ENCODE peak calls at places on chromosome 17, in eight cellular contexts. X, Z, H, J, E, G, L and C are unnamed samples.

GRCh38 chr17:41678907-41679739 is 9.6 kb upstream of the EIF1 start:
- DNase-seq in L (peak), J (no peak), E (peak), X (no peak), Z (no peak), H (peak), G (no peak), C (peak)

GRCh38 chr17:50064253-50064991 is 8.5 kb downstream of the ITGA3 start:
- DNase-seq in X (no peak), G (peak), J (peak), L (peak), H (peak), Z (peak), E (peak), C (peak)

GRCh38 chr17:27974045-27974436 is 68.4 kb upstream of the NLK start:
- DNase-seq in X (no peak), J (no peak), E (no peak), G (no peak), L (no peak), Z (no peak), H (no peak), C (no peak)

GRCh38 chr17:32256012-32256694 is 9.5 kb upstream of the RHBDL3 start:
- DNase-seq in G (no peak), E (no peak), H (no peak), X (no peak), Z (no peak), L (no peak), J (no peak), C (no peak)

GRCh38 chr17:15920758-15921239 is 24.1 kb upstream of the ADORA2B start:
- DNase-seq in H (peak), E (peak), G (no peak), J (peak), L (no peak), Z (peak), X (no peak), C (peak)

GRCh38 chr17:50608700-50609375 is 25.8 kb upstream of the ABCC3 start:
- DNase-seq in G (no peak), H (no peak), Z (peak), L (no peak), X (no peak), E (no peak), J (no peak), C (no peak)

GRCh38 chr17:29166507-29166887 is 13.7 kb downstream of the MYO18A start:
- DNase-seq in J (no peak), L (no peak), E (no peak), Z (no peak), G (no peak), X (no peak), H (no peak), C (no peak)

GRCh38 chr17:10063730-10064221 is 134.6 kb downstream of the GAS7 start:
- DNase-seq in E (peak), X (no peak), Z (no peak), J (no peak), G (no peak), L (no peak), H (no peak), C (no peak)

GRCh38 chr17:32827227-32827626 is 49.7 kb downstream of the MYO1D start:
- DNase-seq in E (no peak), L (no peak), H (no peak), G (no peak), J (no peak), Z (no peak), X (no peak), C (no peak)

GRCh38 chr17:1011760-1012735 is 15.1 kb downstream of the TIMM22 start:
- DNase-seq in L (no peak), J (no peak), H (no peak), Z (no peak), X (no peak), E (no peak), G (no peak), C (no peak)

GRCh38 chr17:71444011-71444574 is 676.7 kb upstream of the SOX9 start:
- DNase-seq in Z (no peak), E (no peak), G (no peak), X (no peak), J (no peak), H (no peak), L (no peak), C (no peak)

GRCh38 chr17:62663304-62663703 is 35.8 kb downstream of the MRC2 start:
- DNase-seq in J (no peak), E (no peak), G (no peak), Z (no peak), X (no peak), L (no peak), H (no peak), C (no peak)

GRCh38 chr17:34045990-34046389 is 209.1 kb upstream of the CCL2 start:
- DNase-seq in L (no peak), E (no peak), J (no peak), X (no peak), Z (no peak), G (no peak), H (no peak), C (no peak)

GRCh38 chr17:1783271-1783670 is 21.4 kb downstream of the SERPINF1 start:
- DNase-seq in Z (no peak), H (peak), L (no peak), E (no peak), X (no peak), J (no peak), G (no peak), C (peak)

GRCh38 chr17:40727447-40728231 is 24.1 kb upstream of the KRT24 start:
- DNase-seq in L (no peak), X (no peak), E (peak), G (no peak), J (no peak), H (peak), Z (no peak), C (peak)

GRCh38 chr17:3681565-3681964 is 13.0 kb downstream of the EMC6 start:
- DNase-seq in X (no peak), J (no peak), E (no peak), H (no peak), L (no peak), Z (no peak), G (no peak), C (no peak)

GRCh38 chr17:55763856-55764255 is 13.0 kb downstream of the PCTP start:
- DNase-seq in G (no peak), X (no peak), E (no peak), J (no peak), L (peak), H (no peak), Z (no peak), C (no peak)
- TF ChIP-seq CTCF in G (no peak), X (no peak), E (no peak), J (no peak), L (no peak), H (no peak), Z (no peak), C (no peak)

GRCh38 chr17:81711814-81712467 is at the start of gene SLC25A10:
- DNase-seq in X (peak), E (peak), G (peak), L (peak), J (peak), Z (peak), H (peak), C (peak)
- TF ChIP-seq CTCF in X (no peak), E (no peak), G (no peak), L (no peak), J (no peak), Z (no peak), H (no peak), C (no peak)

DNA sequence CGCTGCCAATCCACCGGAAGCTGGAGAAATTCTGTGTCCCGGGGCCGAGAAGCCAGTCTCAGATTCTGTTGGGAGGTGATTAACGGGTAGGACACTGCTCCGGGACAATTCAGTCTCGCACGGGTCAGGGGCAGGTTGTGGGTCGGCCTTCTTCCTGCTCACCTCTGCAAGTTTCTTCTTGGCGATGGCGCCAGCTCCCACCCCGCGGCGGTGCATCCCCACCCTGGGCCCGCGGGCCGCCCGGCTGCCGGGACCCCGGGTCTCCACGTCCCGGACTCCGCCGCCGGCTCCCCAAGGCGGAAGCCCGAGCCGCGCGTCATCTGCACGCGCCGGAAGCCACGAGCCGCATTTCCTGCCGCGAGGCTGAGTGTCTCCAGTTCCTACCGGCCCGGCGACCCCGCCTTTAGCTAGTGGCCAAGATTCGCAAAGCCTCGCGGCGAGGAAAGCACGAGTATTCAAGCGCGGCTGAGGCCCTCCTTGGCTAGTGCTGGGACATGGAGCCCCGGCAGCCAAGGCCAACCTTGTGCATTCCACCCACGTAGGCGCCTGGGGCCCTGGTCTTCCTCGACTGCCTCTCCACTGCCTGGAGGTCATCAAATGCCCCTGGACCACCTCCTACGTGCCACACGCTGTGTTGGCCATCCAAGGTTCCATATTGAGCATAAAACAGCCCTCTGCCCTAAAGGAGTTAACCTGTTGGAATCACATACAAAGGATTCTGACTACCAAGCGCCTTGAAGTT is at the start of gene SNF8:
- DNase-seq in G (peak), L (peak), J (peak), H (peak), X (peak), E (peak), Z (peak), C (peak)
- TF ChIP-seq CTCF in G (no peak), L (no peak), J (no peak), H (no peak), X (no peak), E (no peak), Z (no peak), C (no peak)

DNA sequence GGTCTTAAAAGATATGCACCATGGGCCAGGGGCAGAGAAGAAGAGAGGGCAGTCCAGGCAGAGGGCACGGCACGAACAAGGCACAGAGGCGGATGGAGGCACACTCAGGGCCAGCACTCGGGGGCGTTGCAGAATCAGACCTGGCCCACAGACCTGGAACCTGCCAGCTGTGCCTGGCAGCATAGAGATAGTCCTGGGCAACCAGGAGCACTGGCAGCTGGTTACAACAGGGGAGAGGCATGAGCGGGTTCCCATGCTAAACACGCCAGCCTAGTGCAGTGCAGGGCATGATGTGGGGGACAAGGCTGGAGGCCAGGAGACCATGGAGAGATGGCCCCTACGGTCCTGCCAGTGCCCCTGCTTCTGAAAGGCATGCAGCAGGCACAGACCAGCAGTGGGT is 56.9 kb upstream of the RBFOX3 start:
- DNase-seq in L (no peak), Z (no peak), H (no peak), G (peak), X (no peak), J (no peak), E (no peak), C (no peak)
- TF ChIP-seq CTCF in L (no peak), Z (no peak), H (no peak), G (no peak), X (no peak), J (no peak), E (no peak), C (no peak)